ENCODE peak calls at places on chromosomes 4 and X, in eight cellular contexts. Y, C, G, J, H, T, A and L are unnamed samples.

GRCh38 chrX:15158736-15159406 is 111.0 kb downstream of the ASB9 start:
- DNase-seq in Y (no peak), C (no peak), G (no peak), J (no peak), H (no peak), T (no peak), A (no peak), L (no peak)

GRCh38 chr4:1208970-1209704 is 36.8 kb upstream of the SPON2 start:
- DNase-seq in Y (peak), C (no peak), G (no peak), J (no peak), H (peak), T (no peak), A (no peak), L (peak)

GRCh38 chr4:40316333-40316781 is 18.8 kb upstream of the CHRNA9 start:
- DNase-seq in Y (no peak), C (peak), G (no peak), J (no peak), H (peak), T (peak), A (no peak), L (peak)

GRCh38 chr4:140153419-140153743 is 603 bp downstream of the MAML3 start:
- DNase-seq in Y (no peak), C (no peak), G (no peak), J (no peak), H (no peak), T (no peak), A (no peak), L (no peak)

GRCh38 chr4:7698586-7698985 is 241.1 kb downstream of the AFAP1 start:
- DNase-seq in Y (peak), C (no peak), G (no peak), J (no peak), H (no peak), T (no peak), A (peak), L (peak)

GRCh38 chrX:17433965-17434364 is 59.0 kb downstream of the NHS start:
- DNase-seq in Y (no peak), C (no peak), G (no peak), J (no peak), H (no peak), T (no peak), A (no peak), L (no peak)

GRCh38 chr4:128865132-128865531 is 55.6 kb downstream of the JADE1 start:
- DNase-seq in Y (no peak), C (no peak), G (no peak), J (no peak), H (no peak), T (no peak), A (no peak), L (no peak)

GRCh38 chr4:116539744-116540143 is 545.6 kb downstream of the TRAM1L1 start:
- DNase-seq in Y (no peak), C (no peak), G (no peak), J (no peak), H (no peak), T (no peak), A (no peak), L (no peak)

GRCh38 chr4:24988776-24989175 is 42.0 kb downstream of the LGI2 start:
- DNase-seq in Y (no peak), C (no peak), G (no peak), J (peak), H (peak), T (peak), A (peak), L (peak)

GRCh38 chr4:7887415-7887814 is 52.2 kb downstream of the AFAP1 start:
- DNase-seq in Y (no peak), C (no peak), G (no peak), J (no peak), H (no peak), T (no peak), A (no peak), L (peak)

GRCh38 chrX:12946838-12947544 is 27.9 kb upstream of the TMSB4X start:
- DNase-seq in Y (peak), C (peak), G (peak), J (peak), H (peak), T (peak), A (peak), L (peak)

GRCh38 chr4:104418313-104418712 is 76.4 kb downstream of the CXXC4 start:
- DNase-seq in Y (no peak), C (no peak), G (no peak), J (no peak), H (no peak), T (no peak), A (no peak), L (no peak)

GRCh38 chr4:12458621-12459020 is 1025.5 kb downstream of the RAB28 start:
- DNase-seq in Y (no peak), C (no peak), G (no peak), J (no peak), H (no peak), T (no peak), A (no peak), L (no peak)

GRCh38 chr4:83910693-83911092 is 374.8 kb downstream of the GPAT3 start:
- DNase-seq in Y (no peak), C (no peak), G (no peak), J (no peak), H (no peak), T (no peak), A (no peak), L (no peak)

GRCh38 chr4:73917081-73917501 is 47.9 kb downstream of the CXCL1 start:
- DNase-seq in Y (no peak), C (no peak), G (no peak), J (no peak), H (peak), T (peak), A (no peak), L (peak)

GRCh38 chrX:118552501-118552900 is 56.9 kb downstream of the DOCK11 start:
- DNase-seq in Y (no peak), C (no peak), G (no peak), J (no peak), H (peak), T (peak), A (no peak), L (peak)

GRCh38 chr4:110621839-110622751 is 782 bp downstream of the PITX2 start:
- DNase-seq in Y (no peak), C (no peak), G (no peak), J (peak), H (no peak), T (no peak), A (peak), L (peak)

GRCh38 chrX:34918856-34919255 is 23.7 kb upstream of the FAM47B start:
- DNase-seq in Y (no peak), C (peak), G (no peak), J (peak), H (peak), T (peak), A (peak), L (peak)

GRCh38 chr4:109887071-109887470 is 25.6 kb upstream of the EGF start:
- DNase-seq in Y (no peak), C (no peak), G (no peak), J (no peak), H (no peak), T (no peak), A (no peak), L (no peak)

GRCh38 chr4:122679317-122679716 is 53.2 kb upstream of the BBS12 start:
- DNase-seq in Y (no peak), C (no peak), G (no peak), J (no peak), H (no peak), T (no peak), A (peak), L (no peak)